ENCODE peak calls at places on chromosomes 6 and 20, in nine cellular contexts. One of them, this sample, is unnamed.

GRCh38 chr20:9935285-9935684 is 96.4 kb upstream of the PAK5 start:
- DNase-seq in OCI-LY7: no peak
- DNase-seq in uterus: no peak
- DNase-seq in mesenchymal stem cell: no peak
- DNase-seq in psoas muscle: no peak
- DNase-seq in IMR-90: no peak
- DNase-seq in HCT116: no peak
- DNase-seq in AG04450: no peak
- DNase-seq in CD4-positive, CD25-positive, alpha-beta regulatory T cell: no peak
- DNase-seq in this sample: no peak

GRCh38 chr6:166998256-166999144 is 697 bp upstream of the CEP43 start:
- DNase-seq in OCI-LY7: no peak
- DNase-seq in uterus: peak
- DNase-seq in mesenchymal stem cell: no peak
- DNase-seq in psoas muscle: peak
- DNase-seq in IMR-90: no peak
- DNase-seq in HCT116: no peak
- DNase-seq in AG04450: no peak
- DNase-seq in CD4-positive, CD25-positive, alpha-beta regulatory T cell: peak
- DNase-seq in this sample: no peak

GRCh38 chr20:10115021-10115420 is 80.2 kb downstream of the ANKEF1 start:
- DNase-seq in OCI-LY7: no peak
- DNase-seq in uterus: no peak
- DNase-seq in mesenchymal stem cell: peak
- DNase-seq in psoas muscle: no peak
- DNase-seq in IMR-90: peak
- DNase-seq in HCT116: no peak
- DNase-seq in AG04450: peak
- DNase-seq in CD4-positive, CD25-positive, alpha-beta regulatory T cell: no peak
- DNase-seq in this sample: no peak

GRCh38 chr6:99145738-99146137 is 198.0 kb upstream of the FBXL4 start:
- DNase-seq in OCI-LY7: no peak
- DNase-seq in uterus: no peak
- DNase-seq in mesenchymal stem cell: no peak
- DNase-seq in psoas muscle: no peak
- DNase-seq in IMR-90: no peak
- DNase-seq in HCT116: no peak
- DNase-seq in AG04450: no peak
- DNase-seq in CD4-positive, CD25-positive, alpha-beta regulatory T cell: no peak
- DNase-seq in this sample: no peak

GRCh38 chr20:46994341-46994740 is 99.7 kb downstream of the EYA2 start:
- DNase-seq in OCI-LY7: peak
- DNase-seq in uterus: no peak
- DNase-seq in mesenchymal stem cell: no peak
- DNase-seq in psoas muscle: no peak
- DNase-seq in IMR-90: no peak
- DNase-seq in HCT116: no peak
- DNase-seq in AG04450: no peak
- DNase-seq in CD4-positive, CD25-positive, alpha-beta regulatory T cell: peak
- DNase-seq in this sample: no peak

GRCh38 chr6:129501401-129502051 is 208.5 kb downstream of the ARHGAP18 start:
- DNase-seq in OCI-LY7: no peak
- DNase-seq in uterus: peak
- DNase-seq in mesenchymal stem cell: peak
- DNase-seq in psoas muscle: peak
- DNase-seq in IMR-90: peak
- DNase-seq in HCT116: peak
- DNase-seq in AG04450: peak
- DNase-seq in CD4-positive, CD25-positive, alpha-beta regulatory T cell: no peak
- DNase-seq in this sample: peak

GRCh38 chr20:15199698-15200097 is 862.3 kb upstream of the FLRT3 start:
- DNase-seq in OCI-LY7: no peak
- DNase-seq in uterus: no peak
- DNase-seq in mesenchymal stem cell: no peak
- DNase-seq in psoas muscle: no peak
- DNase-seq in IMR-90: no peak
- DNase-seq in HCT116: no peak
- DNase-seq in AG04450: no peak
- DNase-seq in CD4-positive, CD25-positive, alpha-beta regulatory T cell: no peak
- DNase-seq in this sample: no peak

GRCh38 chr20:23622839-23623343 is 14.9 kb downstream of the CST3 start:
- DNase-seq in OCI-LY7: no peak
- DNase-seq in uterus: peak
- DNase-seq in mesenchymal stem cell: peak
- DNase-seq in psoas muscle: peak
- DNase-seq in IMR-90: peak
- DNase-seq in HCT116: peak
- DNase-seq in AG04450: peak
- DNase-seq in CD4-positive, CD25-positive, alpha-beta regulatory T cell: no peak
- DNase-seq in this sample: peak

GRCh38 chr20:37863289-37863688 is 39.6 kb upstream of the VSTM2L start:
- DNase-seq in OCI-LY7: no peak
- DNase-seq in uterus: no peak
- DNase-seq in mesenchymal stem cell: no peak
- DNase-seq in psoas muscle: no peak
- DNase-seq in IMR-90: no peak
- DNase-seq in HCT116: no peak
- DNase-seq in AG04450: no peak
- DNase-seq in CD4-positive, CD25-positive, alpha-beta regulatory T cell: no peak
- DNase-seq in this sample: no peak

GRCh38 chr20:58852559-58853271 is at the start of gene GNAS:
- DNase-seq in OCI-LY7: peak
- DNase-seq in uterus: peak
- DNase-seq in mesenchymal stem cell: peak
- DNase-seq in psoas muscle: peak
- DNase-seq in IMR-90: peak
- DNase-seq in HCT116: no peak
- DNase-seq in AG04450: peak
- DNase-seq in CD4-positive, CD25-positive, alpha-beta regulatory T cell: peak
- DNase-seq in this sample: no peak

GRCh38 chr6:64254558-64254957 is 619.0 kb downstream of the PHF3 start:
- DNase-seq in OCI-LY7: no peak
- DNase-seq in uterus: no peak
- DNase-seq in mesenchymal stem cell: no peak
- DNase-seq in psoas muscle: no peak
- DNase-seq in IMR-90: no peak
- DNase-seq in HCT116: no peak
- DNase-seq in AG04450: no peak
- DNase-seq in CD4-positive, CD25-positive, alpha-beta regulatory T cell: no peak
- DNase-seq in this sample: no peak

GRCh38 chr6:78076371-78076770 is 423.5 kb downstream of the MEI4 start:
- DNase-seq in OCI-LY7: no peak
- DNase-seq in uterus: no peak
- DNase-seq in mesenchymal stem cell: no peak
- DNase-seq in psoas muscle: no peak
- DNase-seq in IMR-90: no peak
- DNase-seq in HCT116: no peak
- DNase-seq in AG04450: no peak
- DNase-seq in CD4-positive, CD25-positive, alpha-beta regulatory T cell: no peak
- DNase-seq in this sample: no peak

GRCh38 chr6:119215309-119215708 is 134.3 kb downstream of the MAN1A1 start:
- DNase-seq in OCI-LY7: no peak
- DNase-seq in uterus: no peak
- DNase-seq in mesenchymal stem cell: peak
- DNase-seq in psoas muscle: no peak
- DNase-seq in IMR-90: peak
- DNase-seq in HCT116: no peak
- DNase-seq in AG04450: no peak
- DNase-seq in CD4-positive, CD25-positive, alpha-beta regulatory T cell: no peak
- DNase-seq in this sample: no peak

GRCh38 chr20:58148891-58149290 is 79.6 kb downstream of the ANKRD60 start:
- DNase-seq in OCI-LY7: no peak
- DNase-seq in uterus: no peak
- DNase-seq in mesenchymal stem cell: no peak
- DNase-seq in psoas muscle: no peak
- DNase-seq in IMR-90: no peak
- DNase-seq in HCT116: no peak
- DNase-seq in AG04450: no peak
- DNase-seq in CD4-positive, CD25-positive, alpha-beta regulatory T cell: no peak
- DNase-seq in this sample: no peak

GRCh38 chr20:46552460-46553420 is 2.3 kb upstream of the OCSTAMP start:
- DNase-seq in OCI-LY7: no peak
- DNase-seq in uterus: no peak
- DNase-seq in mesenchymal stem cell: no peak
- DNase-seq in psoas muscle: no peak
- DNase-seq in IMR-90: no peak
- DNase-seq in HCT116: no peak
- DNase-seq in AG04450: no peak
- DNase-seq in CD4-positive, CD25-positive, alpha-beta regulatory T cell: no peak
- DNase-seq in this sample: no peak

DNA sequence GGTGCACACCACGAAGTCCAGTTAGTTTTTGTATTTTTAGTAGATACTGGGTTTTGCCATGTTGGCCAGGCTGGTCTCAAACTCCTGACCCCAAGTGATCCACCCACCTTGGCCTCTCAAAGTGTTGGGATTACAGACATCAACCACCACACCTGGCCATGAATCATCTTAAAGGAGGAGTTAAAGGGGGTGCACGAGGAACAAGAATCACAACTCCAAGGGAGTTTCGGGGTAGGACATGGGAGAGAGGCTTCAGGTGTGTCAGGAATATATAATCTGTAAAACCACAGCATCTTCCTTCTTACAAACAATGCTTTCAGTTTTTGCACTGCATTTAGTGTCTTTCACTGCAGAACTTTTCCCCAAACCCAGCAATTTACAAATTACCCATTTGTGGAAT is 137.4 kb upstream of the SGK1 start:
- DNase-seq in OCI-LY7: no peak
- DNase-seq in uterus: no peak
- DNase-seq in mesenchymal stem cell: no peak
- DNase-seq in psoas muscle: no peak
- DNase-seq in IMR-90: no peak
- DNase-seq in HCT116: no peak
- DNase-seq in AG04450: no peak
- DNase-seq in CD4-positive, CD25-positive, alpha-beta regulatory T cell: no peak
- DNase-seq in this sample: no peak
- H3K27ac ChIP-seq in OCI-LY7: no peak
- H3K27ac ChIP-seq in uterus: no peak
- H3K27ac ChIP-seq in mesenchymal stem cell: peak
- H3K27ac ChIP-seq in psoas muscle: no peak
- H3K27ac ChIP-seq in IMR-90: peak
- H3K27ac ChIP-seq in HCT116: no peak
- H3K27ac ChIP-seq in AG04450: no peak
- H3K27ac ChIP-seq in CD4-positive, CD25-positive, alpha-beta regulatory T cell: no peak
- H3K27ac ChIP-seq in this sample: no peak

DNA sequence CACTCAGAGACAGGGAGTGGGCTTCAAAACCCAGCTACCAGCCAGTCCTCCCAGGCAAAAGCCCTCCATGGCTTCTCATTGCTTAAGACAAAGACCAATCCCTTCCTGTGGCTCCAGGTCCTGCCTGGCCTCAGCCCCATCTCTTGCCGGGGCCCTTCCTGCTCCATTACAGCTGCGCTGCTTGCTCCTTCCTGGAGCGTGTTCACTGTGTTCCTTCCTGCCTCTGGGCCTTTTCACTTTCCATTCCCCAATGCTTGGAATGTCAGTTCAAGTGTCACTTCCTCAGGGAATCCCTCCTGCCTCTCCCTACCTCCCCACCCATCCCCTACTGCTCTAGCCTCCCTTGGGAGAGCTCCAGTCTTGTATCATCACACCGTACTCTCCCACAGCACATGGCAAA is 11.1 kb upstream of the ITPR3 start:
- DNase-seq in OCI-LY7: no peak
- DNase-seq in uterus: no peak
- DNase-seq in mesenchymal stem cell: no peak
- DNase-seq in psoas muscle: no peak
- DNase-seq in IMR-90: no peak
- DNase-seq in HCT116: no peak
- DNase-seq in AG04450: no peak
- DNase-seq in CD4-positive, CD25-positive, alpha-beta regulatory T cell: no peak
- DNase-seq in this sample: no peak
- H3K27ac ChIP-seq in OCI-LY7: peak
- H3K27ac ChIP-seq in uterus: peak
- H3K27ac ChIP-seq in mesenchymal stem cell: no peak
- H3K27ac ChIP-seq in psoas muscle: peak
- H3K27ac ChIP-seq in IMR-90: no peak
- H3K27ac ChIP-seq in HCT116: no peak
- H3K27ac ChIP-seq in AG04450: no peak
- H3K27ac ChIP-seq in CD4-positive, CD25-positive, alpha-beta regulatory T cell: no peak
- H3K27ac ChIP-seq in this sample: peak

DNA sequence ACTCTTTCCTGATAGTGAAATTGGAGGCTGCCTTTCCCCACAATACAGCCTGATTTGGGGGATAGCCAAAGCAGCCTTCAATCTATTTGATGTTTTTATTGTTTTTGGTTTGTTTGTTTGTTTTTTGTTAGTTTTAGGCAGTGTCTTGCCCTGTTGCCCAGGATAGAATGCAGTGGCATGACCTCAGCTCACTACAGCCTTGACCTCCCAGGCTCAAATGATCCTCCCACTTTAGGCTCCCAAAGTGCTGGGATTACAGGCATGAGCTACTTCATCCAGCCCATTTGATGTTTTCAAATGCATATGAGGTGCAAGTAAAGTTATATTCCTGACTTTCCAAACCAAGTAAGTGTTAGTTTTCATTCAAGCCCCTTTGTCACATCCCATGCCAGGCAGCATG is 41.3 kb upstream of the SEC63 start:
- DNase-seq in OCI-LY7: no peak
- DNase-seq in uterus: no peak
- DNase-seq in mesenchymal stem cell: no peak
- DNase-seq in psoas muscle: no peak
- DNase-seq in IMR-90: no peak
- DNase-seq in HCT116: no peak
- DNase-seq in AG04450: no peak
- DNase-seq in CD4-positive, CD25-positive, alpha-beta regulatory T cell: no peak
- DNase-seq in this sample: no peak
- H3K27ac ChIP-seq in OCI-LY7: no peak
- H3K27ac ChIP-seq in uterus: no peak
- H3K27ac ChIP-seq in mesenchymal stem cell: no peak
- H3K27ac ChIP-seq in psoas muscle: no peak
- H3K27ac ChIP-seq in IMR-90: no peak
- H3K27ac ChIP-seq in HCT116: no peak
- H3K27ac ChIP-seq in AG04450: no peak
- H3K27ac ChIP-seq in CD4-positive, CD25-positive, alpha-beta regulatory T cell: no peak
- H3K27ac ChIP-seq in this sample: no peak

GRCh38 chr6:11972270-11972669 is 39.8 kb upstream of the HIVEP1 start:
- DNase-seq in OCI-LY7: no peak
- DNase-seq in uterus: no peak
- DNase-seq in mesenchymal stem cell: no peak
- DNase-seq in psoas muscle: no peak
- DNase-seq in IMR-90: no peak
- DNase-seq in HCT116: no peak
- DNase-seq in AG04450: no peak
- DNase-seq in CD4-positive, CD25-positive, alpha-beta regulatory T cell: no peak
- DNase-seq in this sample: no peak

GRCh38 chr6:11970114-11970513 is 42.0 kb upstream of the HIVEP1 start:
- DNase-seq in OCI-LY7: no peak
- DNase-seq in uterus: no peak
- DNase-seq in mesenchymal stem cell: no peak
- DNase-seq in psoas muscle: peak
- DNase-seq in IMR-90: no peak
- DNase-seq in HCT116: no peak
- DNase-seq in AG04450: no peak
- DNase-seq in CD4-positive, CD25-positive, alpha-beta regulatory T cell: no peak
- DNase-seq in this sample: peak

GRCh38 chr6:11969092-11969491 is 43.0 kb upstream of the HIVEP1 start:
- DNase-seq in OCI-LY7: no peak
- DNase-seq in uterus: no peak
- DNase-seq in mesenchymal stem cell: peak
- DNase-seq in psoas muscle: no peak
- DNase-seq in IMR-90: peak
- DNase-seq in HCT116: no peak
- DNase-seq in AG04450: peak
- DNase-seq in CD4-positive, CD25-positive, alpha-beta regulatory T cell: no peak
- DNase-seq in this sample: no peak

GRCh38 chr6:11972806-11973205 is 39.3 kb upstream of the HIVEP1 start:
- DNase-seq in OCI-LY7: no peak
- DNase-seq in uterus: no peak
- DNase-seq in mesenchymal stem cell: peak
- DNase-seq in psoas muscle: no peak
- DNase-seq in IMR-90: no peak
- DNase-seq in HCT116: no peak
- DNase-seq in AG04450: no peak
- DNase-seq in CD4-positive, CD25-positive, alpha-beta regulatory T cell: no peak
- DNase-seq in this sample: no peak

GRCh38 chr6:11971154-11971553 is 41.0 kb upstream of the HIVEP1 start:
- DNase-seq in OCI-LY7: no peak
- DNase-seq in uterus: no peak
- DNase-seq in mesenchymal stem cell: peak
- DNase-seq in psoas muscle: no peak
- DNase-seq in IMR-90: peak
- DNase-seq in HCT116: no peak
- DNase-seq in AG04450: peak
- DNase-seq in CD4-positive, CD25-positive, alpha-beta regulatory T cell: no peak
- DNase-seq in this sample: no peak
- H3K27ac ChIP-seq in OCI-LY7: no peak
- H3K27ac ChIP-seq in uterus: no peak
- H3K27ac ChIP-seq in mesenchymal stem cell: no peak
- H3K27ac ChIP-seq in psoas muscle: no peak
- H3K27ac ChIP-seq in IMR-90: peak
- H3K27ac ChIP-seq in HCT116: no peak
- H3K27ac ChIP-seq in AG04450: peak
- H3K27ac ChIP-seq in CD4-positive, CD25-positive, alpha-beta regulatory T cell: no peak
- H3K27ac ChIP-seq in this sample: no peak

This sample was measured in tibial nerve.